ENCODE peak calls at places on chromosome 3, in six cellular contexts. P is MM.1S, Y is right atrium auricular region, G is adipocyte, U is GM23248, I is thoracic aorta. H is an unnamed sample.

GRCh38 chr3:47123857-47124256 is 40.1 kb downstream of the SETD2 start:
- DNase-seq in U (no peak), I (no peak), Y (no peak), P (no peak), G (no peak), H (no peak)

GRCh38 chr3:101862453-101863165 is 13.3 kb downstream of the NFKBIZ start:
- DNase-seq in I (no peak), P (no peak), G (no peak), U (no peak), Y (no peak), H (no peak)

GRCh38 chr3:137150825-137151224 is 193.0 kb downstream of the IL20RB start:
- DNase-seq in I (no peak), Y (no peak), P (no peak), U (no peak), G (no peak), H (peak; percentile 40)

GRCh38 chr3:159486580-159486979 is 502.1 kb upstream of the IL12A start:
- DNase-seq in Y (no peak), U (peak; percentile 2), P (no peak), I (no peak), G (no peak), H (peak; percentile 13)

GRCh38 chr3:70853161-70853560 is 540.7 kb upstream of the MDFIC2 start:
- DNase-seq in P (no peak), Y (no peak), I (no peak), U (no peak), G (no peak), H (no peak)

GRCh38 chr3:117928836-117929235 is 1105.8 kb downstream of the IGSF11 start:
- DNase-seq in P (no peak), I (no peak), G (no peak), Y (no peak), U (no peak), H (no peak)

GRCh38 chr3:148079370-148079769 is 618.3 kb upstream of the AGTR1 start:
- DNase-seq in G (no peak), U (peak; percentile 18), Y (peak; percentile 58), I (no peak), P (no peak), H (no peak)

GRCh38 chr3:42772670-42773408 is at the start of gene CCDC13:
- DNase-seq in P (peak; percentile 97), I (peak; percentile 85), Y (peak; percentile 97), G (peak; percentile 96), U (peak; percentile 94), H (peak; percentile 92)

GRCh38 chr3:28232659-28233058 is 8.8 kb upstream of the CMC1 start:
- DNase-seq in G (no peak), P (peak; percentile 12), I (no peak), U (no peak), Y (no peak), H (no peak)

GRCh38 chr3:27535809-27536392 is 51.7 kb upstream of the SLC4A7 start:
- DNase-seq in P (no peak), I (no peak), U (peak; percentile 75), G (peak; percentile 64), Y (no peak), H (no peak)

GRCh38 chr3:106299300-106300098 is 430.7 kb upstream of the CBLB start:
- DNase-seq in P (peak; percentile 59), G (peak; percentile 73), U (peak; percentile 73), I (no peak), Y (no peak), H (no peak)

GRCh38 chr3:170751894-170752283 is 118.1 kb downstream of the RPL22L1 start:
- DNase-seq in G (no peak), P (no peak), Y (no peak), U (peak; percentile 55), I (no peak), H (no peak)

GRCh38 chr3:42166214-42166613 is 75.1 kb downstream of the TRAK1 start:
- DNase-seq in Y (no peak), P (no peak), G (no peak), U (no peak), I (no peak), H (no peak)

DNA sequence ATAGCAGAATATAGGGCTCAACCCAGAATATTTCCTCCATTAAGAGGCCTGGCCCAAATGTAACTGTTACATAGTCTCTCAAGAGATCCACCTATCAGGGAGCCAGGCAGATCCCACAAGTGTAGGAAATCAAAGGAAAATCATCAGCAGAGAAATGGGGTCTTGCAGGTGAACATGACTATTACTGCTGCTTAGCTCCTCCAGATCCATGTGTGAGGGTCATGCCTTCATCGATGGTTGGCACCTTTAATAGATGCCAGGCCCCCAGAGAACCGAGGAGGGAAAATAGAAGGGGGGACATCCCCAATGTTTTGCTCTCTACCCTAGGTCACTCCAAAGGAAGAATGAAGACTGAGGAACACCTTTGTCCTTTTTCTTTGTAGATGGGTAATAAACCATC is 1029.9 kb upstream of the CADM2 start:
- DNase-seq in U (no peak), Y (no peak), G (no peak), P (no peak), I (no peak), H (no peak)
- H3K9me3 ChIP-seq in U (no peaks in the 10 kb centered on the region), Y (no peaks in the 10 kb centered on the region), G (peaks cover 47% of the 10 kb centered on the region), P (no peaks in the 10 kb centered on the region), I (peaks cover 7% of the 10 kb centered on the region), H (peaks cover 23% of the 10 kb centered on the region)

GRCh38 chr3:121274411-121274810 is 271.4 kb downstream of the POLQ start:
- DNase-seq in G (no peak), Y (no peak), I (no peak), U (no peak), P (no peak), H (no peak)
- H3K9me3 ChIP-seq in G (peaks cover 18% of the 10 kb centered on the region), Y (no peaks in the 10 kb centered on the region), I (no peaks in the 10 kb centered on the region), U (no peaks in the 10 kb centered on the region), P (no peaks in the 10 kb centered on the region), H (no peaks in the 10 kb centered on the region)

GRCh38 chr3:176214758-176215157 is 982.5 kb downstream of the TBL1XR1 start:
- DNase-seq in G (no peak), U (no peak), I (no peak), P (no peak), Y (no peak), H (no peak)
- H3K9me3 ChIP-seq in G (no peaks in the 10 kb centered on the region), U (no peaks in the 10 kb centered on the region), I (no peaks in the 10 kb centered on the region), P (no peaks in the 10 kb centered on the region), Y (no peaks in the 10 kb centered on the region), H (no peaks in the 10 kb centered on the region)

DNA sequence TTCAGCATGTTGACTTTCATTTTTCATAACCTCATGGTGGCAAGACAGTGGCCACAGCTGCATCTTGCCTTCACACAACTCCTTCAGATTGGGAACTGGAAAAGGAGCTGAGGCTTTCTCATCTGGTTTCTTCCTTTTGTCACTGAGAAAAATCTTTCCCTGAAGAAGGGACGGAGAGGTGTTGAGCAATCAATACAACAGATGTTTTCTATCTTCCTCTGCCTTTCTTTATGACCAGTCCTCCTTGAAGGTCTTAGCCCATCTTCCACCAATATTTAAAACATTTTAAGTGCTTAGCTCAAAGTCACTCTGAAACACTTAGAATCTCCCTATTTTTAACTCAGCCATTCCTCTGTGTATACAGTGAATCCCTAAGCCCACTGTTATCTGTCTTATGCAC is 11.9 kb downstream of the ZNF660 start:
- DNase-seq in I (no peak), P (no peak), Y (no peak), U (no peak), G (peak; percentile 44), H (no peak)
- H3K9me3 ChIP-seq in I (peaks cover 62% of the 10 kb centered on the region), P (no peaks in the 10 kb centered on the region), Y (no peaks in the 10 kb centered on the region), U (no peaks in the 10 kb centered on the region), G (peaks cover 39% of the 10 kb centered on the region), H (peaks cover 10% of the 10 kb centered on the region)

DNA sequence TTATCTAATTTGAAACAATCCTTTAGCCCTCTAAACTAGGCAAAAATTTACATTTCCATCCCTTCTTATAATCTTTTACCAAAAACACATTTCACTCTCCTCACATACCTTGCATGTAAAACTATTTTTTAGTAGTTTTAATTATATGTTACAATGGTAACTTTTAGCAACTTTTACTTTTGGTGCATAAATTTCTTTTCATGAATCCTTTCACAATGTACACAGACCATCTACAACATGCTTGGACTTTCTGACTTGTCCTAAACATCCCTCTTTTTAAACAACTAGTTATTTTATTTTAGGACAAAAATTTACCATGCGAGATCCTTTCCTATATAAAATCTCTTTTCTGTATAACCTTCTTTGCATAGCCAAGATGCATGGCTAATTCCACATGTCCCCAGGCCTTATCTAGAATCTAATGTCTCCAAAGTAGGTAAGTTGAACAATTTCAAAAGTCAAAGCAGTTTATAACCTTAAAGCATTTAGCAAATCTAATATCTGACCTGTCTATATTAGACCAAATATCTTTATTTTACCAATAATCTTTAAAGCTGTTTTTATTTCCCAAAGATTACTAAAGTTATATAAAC is 14.4 kb upstream of the ALDH1L1 start:
- DNase-seq in U (no peak), G (no peak), Y (no peak), I (no peak), P (no peak), H (no peak)
- H3K9me3 ChIP-seq in U (no peaks in the 10 kb centered on the region), G (peaks cover 32% of the 10 kb centered on the region), Y (no peaks in the 10 kb centered on the region), I (no peaks in the 10 kb centered on the region), P (no peaks in the 10 kb centered on the region), H (peaks cover 17% of the 10 kb centered on the region)

GRCh38 chr3:7657214-7658112 is 796.5 kb downstream of the GRM7 start:
- DNase-seq in Y (no peak), G (no peak), I (no peak), P (no peak), U (no peak), H (no peak)
- H3K9me3 ChIP-seq in Y (no peaks in the 10 kb centered on the region), G (no peaks in the 10 kb centered on the region), I (no peaks in the 10 kb centered on the region), P (no peaks in the 10 kb centered on the region), U (no peaks in the 10 kb centered on the region), H (no peaks in the 10 kb centered on the region)